ENCODE peak calls at places on chromosomes 5 and 9, in six cellular contexts. V, L, B, N, Q and S are unnamed samples.

GRCh38 chr5:52844885-52845284 is 57.2 kb downstream of the ITGA1 start:
- DNase-seq in V (peak; percentile 52), N (no peak), Q (no peak), B (no peak), L (no peak), S (no peak)

GRCh38 chr9:27426717-27427645 is 97.1 kb upstream of the IFNK start:
- DNase-seq in Q (no peak), N (no peak), V (no peak), B (no peak), L (peak; percentile 46), S (no peak)

GRCh38 chr9:116939605-116940004 is 252.5 kb downstream of the TRIM32 start:
- DNase-seq in L (no peak), B (no peak), V (no peak), Q (no peak), N (no peak), S (no peak)

GRCh38 chr5:32709789-32710334 is 1.3 kb upstream of the NPR3 start:
- DNase-seq in N (peak; percentile 78), Q (peak; percentile 32), B (peak; percentile 35), L (peak; percentile 74), V (peak; percentile 80), S (peak; percentile 47)

GRCh38 chr5:27216367-27216941 is 178.1 kb upstream of the CDH9 start:
- DNase-seq in Q (no peak), N (no peak), L (no peak), B (no peak), V (no peak), S (no peak)

GRCh38 chr9:129270903-129271431 is 92.9 kb upstream of the IER5L start:
- DNase-seq in B (no peak), V (peak; percentile 93), L (no peak), N (no peak), Q (peak; percentile 92), S (no peak)

GRCh38 chr9:90854637-90855036 is 53.0 kb downstream of the SYK start:
- DNase-seq in B (no peak), N (no peak), V (no peak), L (no peak), Q (no peak), S (no peak)

GRCh38 chr5:151151793-151152192 is 5.8 kb downstream of the ANXA6 start:
- DNase-seq in Q (no peak), N (no peak), B (no peak), L (no peak), V (peak; percentile 66), S (no peak)

GRCh38 chr5:169933127-169933526 is 47.2 kb downstream of the INSYN2B start:
- DNase-seq in N (no peak), B (no peak), V (no peak), Q (no peak), L (no peak), S (no peak)

GRCh38 chr5:19739691-19740090 is 248.3 kb downstream of the CDH18 start:
- DNase-seq in L (no peak), B (no peak), N (no peak), V (no peak), Q (no peak), S (no peak)

GRCh38 chr5:18876565-18876964 is 1111.4 kb downstream of the CDH18 start:
- DNase-seq in V (no peak), N (no peak), L (no peak), B (no peak), Q (no peak), S (no peak)

GRCh38 chr9:121619989-121620673 is 31.3 kb upstream of the DAB2IP start:
- DNase-seq in B (no peak), Q (no peak), L (no peak), V (no peak), N (no peak), S (no peak)

GRCh38 chr5:15516486-15516885 is 16.5 kb downstream of the FBXL7 start:
- DNase-seq in V (no peak), L (no peak), N (no peak), Q (no peak), B (no peak), S (no peak)

GRCh38 chr5:165130656-165131055 is 1625.2 kb downstream of the MAT2B start:
- DNase-seq in V (no peak), N (no peak), B (no peak), L (no peak), Q (no peak), S (no peak)

GRCh38 chr5:150295172-150295611 is 5.6 kb upstream of the CAMK2A start:
- DNase-seq in N (no peak), L (no peak), B (peak; percentile 40), Q (peak; percentile 29), V (peak; percentile 66), S (no peak)

GRCh38 chr9:131630206-131630831 is 85.0 kb downstream of the PRRT1B start:
- DNase-seq in B (no peak), N (no peak), L (no peak), Q (no peak), V (no peak), S (no peak)

DNA sequence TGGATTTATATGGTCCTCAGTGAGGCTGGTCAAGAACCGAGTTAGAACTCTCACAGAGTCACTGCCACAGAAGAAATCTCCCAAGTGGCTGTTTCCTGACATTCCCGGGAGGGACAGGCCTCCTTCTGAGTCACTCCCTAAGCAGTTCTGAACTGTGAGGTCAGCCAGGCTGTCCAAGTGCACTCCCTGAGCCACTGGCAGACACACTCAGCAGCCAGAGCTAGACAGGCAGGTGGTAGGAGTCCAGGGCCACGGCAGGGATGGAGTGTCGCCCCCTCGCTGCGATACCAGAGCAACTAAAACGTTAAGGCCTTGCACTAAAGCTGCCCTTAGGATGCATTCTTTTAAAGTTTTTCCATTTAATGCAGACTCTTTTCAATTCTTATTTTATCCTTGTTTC is 3.4 kb downstream of the IL4 start:
- DNase-seq in L (peak; percentile 97), B (no peak), V (peak; percentile 71), Q (peak; percentile 53), N (peak; percentile 36), S (no peak)
- TF ChIP-seq CTCF in L (peak; percentile 60), B (no peak), V (peak; percentile 33), Q (peak; percentile 70), N (no peak), S (peak; percentile 13)

GRCh38 chr5:132385321-132386105 is 16.0 kb downstream of the SLC22A5 start:
- DNase-seq in Q (no peak), V (peak; percentile 74), N (no peak), L (peak; percentile 89), B (no peak), S (no peak)

GRCh38 chr5:132389051-132389331 is 19.5 kb downstream of the SLC22A5 start:
- DNase-seq in Q (no peak), L (no peak), B (no peak), V (no peak), N (no peak), S (no peak)

GRCh38 chr5:132387649-132388117 is 18.2 kb downstream of the SLC22A5 start:
- DNase-seq in Q (peak; percentile 97), L (peak; percentile 93), V (peak; percentile 99), N (no peak), B (no peak), S (no peak)

GRCh38 chr5:132388244-132389050 is 18.9 kb downstream of the SLC22A5 start:
- DNase-seq in V (peak; percentile 57), N (no peak), L (no peak), Q (no peak), B (no peak), S (no peak)

DNA sequence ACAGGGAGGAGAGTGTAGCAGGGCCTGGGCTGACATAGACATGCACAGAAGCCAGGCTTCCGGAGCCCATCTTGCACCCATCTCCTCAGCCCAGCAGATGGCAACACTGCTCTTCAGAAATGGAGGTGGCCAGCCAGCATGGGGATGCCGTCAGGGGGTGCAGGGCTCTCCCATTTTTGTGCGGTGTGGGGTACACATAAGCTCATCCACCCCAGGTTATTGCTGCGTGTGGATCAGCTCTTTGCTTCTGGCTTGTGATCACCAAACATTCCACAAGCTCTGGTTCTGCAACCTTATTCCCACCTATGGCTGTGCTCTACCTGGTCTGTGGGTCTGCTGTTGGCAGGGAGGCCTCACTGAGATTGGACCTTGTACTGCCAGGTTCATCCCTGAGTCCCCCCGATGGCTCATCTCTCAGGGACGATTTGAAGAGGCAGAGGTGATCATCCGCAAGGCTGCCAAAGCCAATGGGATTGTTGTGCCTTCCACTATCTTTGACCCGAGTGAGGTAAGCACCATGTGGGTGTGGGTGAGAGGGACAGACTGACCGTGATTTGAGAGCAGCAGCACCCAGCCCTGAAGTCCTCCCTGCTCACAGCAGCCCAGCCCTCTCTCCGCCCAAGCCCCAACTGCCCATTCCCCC is 17.3 kb downstream of the SLC22A5 start:
- DNase-seq in Q (no peak), V (peak; percentile 84), N (peak; percentile 74), B (no peak), L (peak; percentile 81), S (peak; percentile 30)
- TF ChIP-seq CTCF in Q (peak; percentile 96), V (peak; percentile 87), N (peak; percentile 46), B (no peak), L (peak; percentile 91), S (peak; percentile 72)

GRCh38 chr9:126394802-126395201 is 68.2 kb downstream of the MVB12B start:
- DNase-seq in V (no peak), L (no peak), B (no peak), N (no peak), Q (no peak), S (no peak)

GRCh38 chr9:126395439-126396212 is 69.0 kb downstream of the MVB12B start:
- DNase-seq in V (peak; percentile 49), L (peak; percentile 23), Q (no peak), B (no peak), N (no peak), S (no peak)

GRCh38 chr9:126398403-126399058 is 71.9 kb downstream of the MVB12B start:
- DNase-seq in L (peak; percentile 80), V (peak; percentile 70), Q (no peak), N (peak; percentile 86), B (peak; percentile 68), S (peak; percentile 82)

GRCh38 chr9:126399251-126399650 is 72.6 kb downstream of the MVB12B start:
- DNase-seq in B (no peak), N (no peak), L (no peak), V (no peak), Q (no peak), S (no peak)

DNA sequence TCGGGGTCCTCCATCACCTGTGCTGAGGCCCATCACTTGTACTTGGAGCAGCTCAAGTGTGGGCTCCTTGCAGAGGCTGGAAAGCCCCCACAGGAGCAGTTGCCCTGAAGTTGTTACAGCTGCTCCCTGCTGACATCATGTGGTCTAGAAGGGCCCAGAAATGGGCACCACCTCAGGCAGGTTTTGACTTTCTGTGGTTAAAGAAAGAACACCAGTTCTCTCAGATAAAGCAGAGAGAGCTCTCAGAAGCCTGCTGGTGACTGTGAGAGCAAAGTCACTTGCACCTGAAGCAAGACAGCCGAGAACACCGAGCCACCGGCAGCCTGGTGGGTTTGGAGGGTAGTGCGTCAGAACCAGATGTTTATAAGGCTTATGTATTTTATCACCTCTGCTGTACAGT is 70.4 kb downstream of the MVB12B start:
- DNase-seq in V (no peak), B (no peak), Q (no peak), N (no peak), L (peak; percentile 10), S (no peak)
- TF ChIP-seq CTCF in V (no peak), B (no peak), Q (no peak), N (no peak), L (peak; percentile 5), S (peak; percentile 37)

DNA sequence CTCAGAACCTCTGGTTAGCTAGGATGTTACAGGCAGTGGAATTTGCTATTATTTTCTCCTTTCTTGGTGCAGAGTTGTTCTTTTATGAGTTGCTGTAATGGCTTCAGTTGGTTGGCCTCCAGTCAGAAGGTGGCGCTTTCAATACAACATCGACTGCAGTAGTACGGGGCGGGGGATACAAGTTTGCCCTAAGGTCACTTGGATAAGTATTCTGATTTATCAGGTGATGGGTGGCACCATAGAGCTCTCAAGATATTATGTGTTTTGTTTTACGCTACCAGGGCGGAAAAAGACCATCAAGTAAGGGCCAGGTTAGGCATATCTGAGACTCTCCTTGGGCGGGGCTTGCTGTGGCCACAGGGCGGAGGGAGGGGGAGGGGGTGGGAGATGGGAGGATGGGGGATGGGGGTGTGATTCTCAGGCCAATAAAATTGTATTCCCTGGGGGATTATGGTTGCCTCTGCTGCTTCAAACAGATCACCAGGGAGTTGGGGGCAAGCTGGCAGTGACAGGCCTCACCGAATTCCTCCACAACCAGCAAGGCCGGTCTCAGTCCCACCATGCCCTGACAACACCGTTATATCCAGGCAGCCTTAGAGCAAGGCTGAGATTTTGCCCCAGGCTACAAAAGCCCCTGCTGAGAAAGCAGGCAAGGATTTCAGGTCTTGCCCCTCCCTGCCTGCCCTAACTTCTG is 15.9 kb upstream of the RNF38 start:
- DNase-seq in Q (no peak), N (peak; percentile 45), V (no peak), B (no peak), L (no peak), S (no peak)
- TF ChIP-seq CTCF in Q (no peak), N (no peak), V (no peak), B (no peak), L (peak; percentile 7), S (no peak)